ENCODE peak calls at places on chromosome 14, in ten cellular contexts. T is right atrium auricular region; J is effector memory CD4-positive, alpha-beta T cell; I is fibroblast of lung; H is A549; G is mucosa of descending colon; E is esophagus squamous epithelium; B is lung; X is pancreas; M is right lobe of liver. R is an unnamed sample. For H3K4me1, the result is how much of the 10 kb centered on the place peaks cover.

GRCh38 chr14:89144642-89145041 is 272.4 kb downstream of the FOXN3 start:
- DNase-seq in T (no peak), J (no peak), M (no peak), H (no peak), B (no peak), X (no peak), I (no peak), E (no peak), G (no peak), R (no peak)

GRCh38 chr14:42353315-42353714 is 746.6 kb downstream of the LRFN5 start:
- DNase-seq in X (no peak), I (no peak), J (no peak), B (no peak), E (no peak), M (no peak), H (no peak), T (no peak), G (no peak), R (no peak)

GRCh38 chr14:73829526-73830431 is 21.9 kb upstream of the PTGR2 start:
- DNase-seq in I (peak), E (no peak), X (no peak), B (peak), T (peak), M (no peak), H (peak), G (no peak), J (no peak), R (peak)

GRCh38 chr14:32078794-32079663 is 1.9 kb downstream of the ARHGAP5 start:
- DNase-seq in E (no peak), M (no peak), I (peak), B (no peak), G (no peak), T (no peak), H (peak), J (no peak), X (no peak), R (peak)

GRCh38 chr14:22918519-22918808 is 485 bp downstream of the RBM23 start:
- DNase-seq in I (no peak), B (no peak), H (no peak), G (no peak), E (no peak), J (no peak), M (peak), T (no peak), X (peak), R (no peak)

GRCh38 chr14:51869426-51870113 is 9.2 kb downstream of the GNG2 start:
- DNase-seq in X (no peak), J (peak), M (no peak), G (no peak), T (no peak), H (no peak), I (no peak), B (no peak), E (no peak), R (no peak)

GRCh38 chr14:101196795-101197590 is 293.5 kb upstream of the RTL1 start:
- DNase-seq in I (no peak), T (peak), M (peak), H (no peak), X (peak), E (no peak), B (no peak), J (no peak), G (no peak), R (no peak)

GRCh38 chr14:25090716-25091454 is 40.9 kb upstream of the STXBP6 start:
- DNase-seq in T (no peak), B (no peak), J (no peak), G (no peak), H (peak), I (no peak), X (no peak), M (no peak), E (no peak), R (peak)

GRCh38 chr14:57869530-57870088 is 3.7 kb upstream of the SLC35F4 start:
- DNase-seq in J (no peak), B (no peak), X (no peak), M (no peak), H (no peak), E (no peak), T (no peak), G (no peak), I (no peak), R (no peak)

DNA sequence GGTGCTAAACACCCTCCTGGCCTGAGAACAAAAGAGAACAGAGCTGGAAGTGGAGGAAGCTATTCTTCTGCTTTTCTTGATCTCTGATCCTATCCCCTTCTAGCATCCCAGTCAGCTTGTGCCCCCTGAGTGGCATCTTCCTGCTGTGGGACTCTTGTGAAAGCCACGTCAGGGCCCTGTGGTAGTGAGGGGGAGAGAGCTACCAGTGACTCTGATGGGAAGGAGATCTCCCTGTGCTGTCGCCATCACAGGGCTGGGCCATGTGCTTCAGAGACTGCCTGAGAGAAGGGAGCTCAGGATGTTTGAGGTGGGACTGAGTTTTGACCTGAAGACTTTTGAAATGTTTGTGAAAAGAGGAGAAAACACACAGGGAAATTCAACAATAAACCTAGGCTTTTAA is 107.6 kb upstream of the FUT8 start:
- DNase-seq in X (no peak), M (no peak), H (no peak), E (no peak), I (no peak), G (no peak), T (no peak), J (no peak), B (no peak), R (no peak)
- H3K4me1 ChIP-seq in X (under half), M (under half), H (under half), E (under half), I (under half), G (under half), T (under half), J (under half), B (under half), R (under half)

DNA sequence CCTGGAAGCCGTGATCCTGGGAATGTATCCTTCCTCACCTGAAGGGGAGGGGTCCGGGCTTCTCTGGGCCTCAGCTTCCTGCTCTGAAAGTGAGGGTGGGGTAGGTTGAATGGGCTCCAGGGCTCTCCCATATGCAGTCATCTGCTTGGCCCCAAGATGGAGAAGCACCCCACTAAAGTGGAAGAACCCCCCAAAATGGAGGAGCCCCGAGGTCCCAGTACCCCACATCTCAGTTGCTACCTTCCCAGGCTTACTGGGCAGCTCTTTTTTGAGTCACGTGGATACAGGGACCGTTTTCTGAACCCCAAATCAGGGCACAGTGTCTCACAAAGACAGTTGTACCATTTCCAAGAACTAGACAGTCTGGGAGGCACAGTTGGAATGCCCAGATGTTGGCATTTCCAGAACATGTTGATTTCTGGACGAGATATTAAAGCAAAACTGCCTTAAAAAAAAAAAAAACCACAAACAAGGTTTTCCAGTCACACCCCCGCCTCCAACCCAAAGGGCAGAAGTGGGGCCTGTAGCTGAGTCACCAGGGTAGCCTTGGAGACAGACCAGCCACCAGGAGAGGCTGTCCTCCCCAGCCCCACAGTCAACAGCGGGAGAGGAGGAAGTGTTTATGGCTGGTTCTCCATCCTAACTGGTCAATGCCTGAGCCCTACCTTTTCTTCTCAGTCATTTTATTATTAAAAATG is 12.1 kb downstream of the VASH1 start:
- DNase-seq in M (no peak), E (no peak), B (peak), X (no peak), T (peak), I (peak), H (peak), J (no peak), G (no peak), R (peak)
- H3K4me1 ChIP-seq in M (under half), E (under half), B (under half), X (under half), T (under half), I (under half), H (under half), J (under half), G (under half), R (under half)

DNA sequence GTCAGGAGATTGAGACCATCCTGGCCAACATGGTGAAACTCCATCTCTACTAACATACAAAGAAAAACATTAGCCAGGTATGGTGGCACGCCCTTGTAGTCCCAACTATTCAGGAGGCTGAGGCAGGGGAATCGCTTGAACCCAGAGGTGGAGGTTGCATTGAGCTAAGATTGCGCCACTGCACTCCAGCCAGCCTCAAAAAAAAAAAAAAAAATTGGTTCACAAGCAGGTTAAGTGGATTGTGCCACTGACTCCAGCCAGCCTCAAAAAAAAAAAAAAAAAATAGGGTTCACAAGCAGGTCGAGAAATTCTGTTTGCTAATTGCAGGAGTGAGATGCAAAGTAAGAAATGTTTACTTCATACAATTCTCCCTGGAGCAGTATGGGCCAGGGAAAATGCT is 6.1 kb downstream of the EDDM3B start:
- DNase-seq in X (no peak), H (no peak), B (no peak), J (no peak), T (no peak), M (no peak), E (no peak), G (no peak), I (no peak), R (no peak)
- H3K4me1 ChIP-seq in X (under half), H (under half), B (under half), J (under half), T (under half), M (under half), E (under half), G (under half), I (under half), R (under half)

DNA sequence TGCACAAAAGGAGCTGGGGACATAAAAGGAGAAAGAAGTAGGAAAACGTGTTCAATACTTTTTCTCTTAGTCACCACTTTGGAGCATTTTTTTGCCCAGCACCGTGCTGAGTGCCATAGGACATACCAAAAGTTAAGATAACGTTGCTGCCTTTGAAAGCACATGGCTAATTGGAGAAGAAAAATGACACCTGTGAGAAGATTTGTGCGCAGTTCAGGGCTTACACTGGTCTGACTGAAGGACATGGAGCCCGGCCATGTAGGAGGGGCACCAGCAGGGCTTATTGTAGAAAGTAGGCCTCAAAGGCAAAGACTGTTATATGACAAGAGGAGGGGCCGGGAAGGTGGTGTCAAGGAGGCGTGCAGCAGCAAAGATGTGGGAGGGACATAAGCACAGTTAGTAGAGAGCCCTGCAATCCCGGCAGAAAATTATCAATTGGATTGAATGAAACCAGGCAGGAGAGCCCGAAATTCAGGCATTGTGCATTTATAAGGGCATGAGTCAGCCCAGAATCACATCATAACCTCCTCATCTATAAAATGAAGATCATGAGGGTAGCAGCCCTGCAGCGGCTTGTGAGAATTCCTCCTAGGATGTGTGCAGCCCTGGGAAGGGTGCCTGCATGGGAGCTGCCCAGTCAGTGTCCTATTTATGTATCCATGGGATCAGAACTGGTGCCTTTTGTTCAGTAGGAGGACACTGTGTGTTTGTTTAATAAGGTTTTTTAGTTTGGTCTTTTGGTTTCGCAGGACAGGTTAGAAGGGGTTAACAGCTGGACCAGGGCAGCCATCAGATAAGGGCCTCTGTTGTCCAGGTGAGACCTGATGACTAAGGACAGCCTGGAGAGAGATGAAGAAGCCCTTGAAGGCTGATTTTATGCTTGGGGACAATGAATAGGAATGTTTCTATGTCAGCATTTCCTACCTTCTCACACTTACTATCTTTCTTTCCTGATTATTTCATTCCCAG is 122.4 kb downstream of the GPR135 start:
- DNase-seq in G (no peak), X (no peak), T (no peak), M (no peak), I (no peak), E (no peak), H (no peak), B (no peak), J (no peak), R (no peak)
- H3K4me1 ChIP-seq in G (under half), X (under half), T (under half), M (under half), I (under half), E (under half), H (under half), B (under half), J (under half), R (under half)

GRCh38 chr14:49017451-49017850 is 568.7 kb downstream of the RPS29 start:
- DNase-seq in X (no peak), H (no peak), I (no peak), G (no peak), T (no peak), B (no peak), E (no peak), J (no peak), M (no peak), R (no peak)
- H3K4me1 ChIP-seq in X (under half), H (under half), I (under half), G (under half), T (under half), B (under half), E (under half), J (under half), M (under half), R (under half)

GRCh38 chr14:68297011-68297410 is 477.4 kb downstream of the RAD51B start:
- DNase-seq in B (no peak), E (no peak), M (no peak), G (no peak), T (no peak), X (no peak), I (peak), H (no peak), J (no peak), R (no peak)

GRCh38 chr14:68295316-68295816 is 475.8 kb downstream of the RAD51B start:
- DNase-seq in G (peak), X (peak), J (no peak), I (no peak), M (no peak), E (no peak), B (no peak), T (no peak), H (no peak), R (no peak)

GRCh38 chr14:68293404-68293803 is 473.8 kb downstream of the RAD51B start:
- DNase-seq in B (no peak), G (peak), M (no peak), X (no peak), H (no peak), J (no peak), T (no peak), I (no peak), E (no peak), R (no peak)

GRCh38 chr14:68300608-68301007 is 481.0 kb downstream of the RAD51B start:
- DNase-seq in H (no peak), I (no peak), G (no peak), B (no peak), E (no peak), X (no peak), J (no peak), M (no peak), T (no peak), R (no peak)

DNA sequence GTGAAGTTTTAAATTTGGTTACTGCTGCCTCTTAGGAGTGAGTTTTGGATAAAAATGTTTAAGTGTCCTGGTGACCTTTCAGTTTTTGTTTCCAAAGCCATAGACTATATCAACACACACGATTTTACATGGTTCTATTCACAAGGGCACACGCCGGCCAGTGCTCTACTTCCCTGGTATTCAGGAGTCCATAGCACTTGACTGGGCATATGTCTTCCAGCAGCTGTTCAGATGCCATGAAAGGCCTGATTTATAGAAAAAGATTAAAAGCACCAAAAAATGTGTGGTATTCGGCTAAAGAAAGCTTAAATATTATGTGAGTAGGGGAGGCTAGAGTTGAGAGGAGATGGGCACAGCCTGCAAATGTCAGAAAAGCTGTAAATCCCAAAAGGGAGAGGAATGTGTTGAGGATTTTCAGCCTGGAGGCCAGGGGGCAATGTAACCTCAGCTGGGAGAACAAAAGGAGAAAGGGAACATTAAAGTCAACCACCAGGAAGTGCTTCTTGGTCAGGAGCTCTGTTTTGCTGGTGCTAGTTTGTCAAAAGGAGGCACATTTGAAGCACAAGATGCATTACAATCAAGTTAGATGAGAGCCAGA is 478.4 kb downstream of the RAD51B start:
- DNase-seq in I (peak), J (no peak), B (no peak), M (no peak), X (no peak), T (no peak), E (no peak), G (no peak), H (peak), R (peak)
- H3K4me1 ChIP-seq in I (under half), J (under half), B (under half), M (under half), X (under half), T (under half), E (under half), G (under half), H (under half), R (under half)

GRCh38 chr14:76828339-76829015 is 2.3 kb downstream of the LRRC74A start:
- DNase-seq in E (no peak), I (no peak), G (no peak), H (no peak), M (no peak), J (no peak), T (no peak), X (peak), B (no peak), R (no peak)
- H3K4me1 ChIP-seq in E (under half), I (under half), G (under half), H (under half), M (under half), J (under half), T (under half), X (half or more), B (under half), R (under half)

DNA sequence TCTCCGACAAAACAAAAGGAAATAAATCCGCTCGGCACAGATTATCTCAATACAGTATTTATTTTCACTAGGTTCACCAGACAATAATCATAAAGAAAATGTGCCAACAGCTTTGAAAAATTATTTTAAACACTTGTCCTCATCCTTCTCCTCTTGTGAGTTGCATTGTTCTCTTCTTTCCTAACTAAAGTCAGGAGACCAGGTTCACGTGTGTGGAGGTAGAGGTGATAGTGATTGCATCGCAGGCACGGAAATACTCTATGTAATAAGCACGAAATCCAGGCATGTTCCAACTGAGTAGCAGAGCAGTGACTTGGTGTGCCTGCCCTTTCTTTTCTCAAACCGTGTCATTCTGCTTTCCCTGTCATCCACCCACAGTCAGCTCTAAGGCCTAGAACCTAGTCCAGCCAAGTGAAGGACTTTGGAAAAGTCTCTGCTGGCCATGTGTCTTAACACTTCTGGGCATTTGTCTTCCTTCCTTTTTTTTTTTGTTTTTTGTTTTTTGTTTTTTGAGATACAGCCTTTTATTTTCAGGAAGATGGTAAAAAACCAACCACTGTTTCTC is 939 bp upstream of the SEL1L start:
- DNase-seq in I (no peak), X (no peak), M (no peak), G (no peak), B (no peak), H (no peak), E (no peak), J (no peak), T (no peak), R (no peak)
- H3K4me1 ChIP-seq in I (under half), X (under half), M (half or more), G (under half), B (under half), H (under half), E (under half), J (under half), T (under half), R (under half)

GRCh38 chr14:103530831-103531230 is 1.8 kb downstream of the TRMT61A start:
- DNase-seq in G (no peak), E (no peak), T (no peak), X (no peak), H (no peak), M (no peak), I (no peak), B (no peak), J (no peak), R (no peak)

GRCh38 chr14:103533137-103533998 is 4.4 kb downstream of the TRMT61A start:
- DNase-seq in M (peak), T (no peak), H (no peak), B (no peak), X (no peak), J (no peak), I (no peak), G (no peak), E (no peak), R (no peak)

GRCh38 chr14:103532216-103533136 is 3.5 kb downstream of the TRMT61A start:
- DNase-seq in H (no peak), E (no peak), T (no peak), G (no peak), M (no peak), J (no peak), I (no peak), B (no peak), X (no peak), R (no peak)

GRCh38 chr14:103530390-103530789 is 1.4 kb downstream of the TRMT61A start:
- DNase-seq in H (no peak), X (no peak), B (no peak), G (no peak), T (no peak), I (no peak), M (no peak), E (no peak), J (no peak), R (peak)

GRCh38 chr14:103531421-103532215 is 2.6 kb downstream of the TRMT61A start:
- DNase-seq in H (no peak), T (no peak), G (no peak), B (no peak), M (no peak), I (no peak), E (no peak), J (no peak), X (no peak), R (no peak)
- H3K4me1 ChIP-seq in H (under half), T (under half), G (under half), B (under half), M (under half), I (under half), E (under half), J (under half), X (under half), R (under half)

GRCh38 chr14:92990456-92991430 is 67.8 kb downstream of the CHGA start:
- DNase-seq in X (no peak), T (no peak), M (peak), E (no peak), G (peak), H (no peak), J (no peak), I (no peak), B (no peak), R (no peak)
- H3K4me1 ChIP-seq in X (under half), T (under half), M (under half), E (under half), G (under half), H (under half), J (under half), I (under half), B (under half), R (under half)